ENCODE peak calls at places on chromosome 17, in seven cellular contexts. K is stimulated activated CD4-positive, alpha-beta T cell treated with anti-CD3 and anti-CD28 coated beads, TNF-alpha, amount 100 ng/mL, for 48 hours; L is CD8-positive, alpha-beta memory T cell; N is dorsolateral prefrontal cortex; Q is T-helper 9 cell; R is NB4; S is GM04504. G is an unnamed sample.

GRCh38 chr17:44075598-44076293 is 5.2 kb downstream of the G6PC3 start:
- DNase-seq in K (no peak), L (no peak), N (no peak), Q (no peak), R (no peak), S (no peak), G (peak; percentile 44)

GRCh38 chr17:34312080-34312479 is 7.2 kb upstream of the CCL8 start:
- DNase-seq in K (no peak), L (no peak), N (no peak), Q (no peak), R (no peak), S (no peak), G (no peak)

GRCh38 chr17:50853015-50853615 is 13.0 kb downstream of the TOB1 start:
- DNase-seq in K (no peak), L (no peak), N (no peak), Q (no peak), R (no peak), S (no peak), G (no peak)

GRCh38 chr17:61362396-61362795 is 37.2 kb upstream of the TBX2 start:
- DNase-seq in K (no peak), L (no peak), N (no peak), Q (no peak), R (no peak), S (no peak), G (no peak)

GRCh38 chr17:33404070-33404770 is 111.1 kb upstream of the ASIC2 start:
- DNase-seq in K (no peak), L (no peak), N (no peak), Q (no peak), R (no peak), S (no peak), G (no peak)

GRCh38 chr17:7393613-7394451 is 493 bp downstream of the PLSCR3 start:
- DNase-seq in K (no peak), L (peak; percentile 75), N (no peak), Q (peak; percentile 68), R (no peak), S (no peak), G (no peak)

GRCh38 chr17:42111901-42112551 is 488 bp downstream of the DHX58 start:
- DNase-seq in K (no peak), L (no peak), N (peak; percentile 62), Q (no peak), R (no peak), S (peak; percentile 38), G (no peak)

GRCh38 chr17:54976316-54976715 is 7.8 kb downstream of the STXBP4 start:
- DNase-seq in K (no peak), L (no peak), N (no peak), Q (no peak), R (no peak), S (no peak), G (no peak)

GRCh38 chr17:65055280-65055707 is 1.2 kb downstream of the GNA13 start:
- DNase-seq in K (no peak), L (no peak), N (no peak), Q (no peak), R (no peak), S (no peak), G (no peak)

GRCh38 chr17:42804918-42805367 is 6.3 kb downstream of the CNTD1 start:
- DNase-seq in K (no peak), L (no peak), N (no peak), Q (no peak), R (no peak), S (no peak), G (no peak)

GRCh38 chr17:82603981-82604448 is 44.2 kb downstream of the WDR45B start:
- DNase-seq in K (no peak), L (no peak), N (no peak), Q (no peak), R (peak; percentile 33), S (no peak), G (peak; percentile 41)

GRCh38 chr17:48727415-48728175 is 955 bp downstream of the HOXB13 start:
- DNase-seq in K (no peak), L (no peak), N (no peak), Q (no peak), R (no peak), S (no peak), G (no peak)

GRCh38 chr17:18038149-18038850 is 668 bp downstream of the ATPAF2 start:
- DNase-seq in K (no peak), L (no peak), N (no peak), Q (no peak), R (peak; percentile 83), S (no peak), G (no peak)

GRCh38 chr17:37671813-37672544 is 28.7 kb upstream of the DDX52 start:
- DNase-seq in K (no peak), L (no peak), N (no peak), Q (no peak), R (no peak), S (peak; percentile 79), G (no peak)

GRCh38 chr17:18314059-18314730 is 599 bp downstream of the TOP3A start:
- DNase-seq in K (no peak), L (no peak), N (peak; percentile 41), Q (no peak), R (peak; percentile 33), S (no peak), G (no peak)

GRCh38 chr17:57530026-57530425 is 215.1 kb downstream of the CCDC182 start:
- DNase-seq in K (no peak), L (no peak), N (no peak), Q (no peak), R (no peak), S (no peak), G (no peak)

GRCh38 chr17:48153711-48154642 is 46.4 kb downstream of the SNX11 start:
- DNase-seq in K (no peak), L (no peak), N (no peak), Q (no peak), R (peak; percentile 55), S (no peak), G (no peak)

GRCh38 chr17:27540300-27541105 is 84.3 kb downstream of the KSR1 start:
- DNase-seq in K (no peak), L (no peak), N (peak; percentile 65), Q (no peak), R (peak; percentile 80), S (peak; percentile 91), G (peak; percentile 51)

GRCh38 chr17:55435408-55435807 is 13.8 kb upstream of the MMD start:
- DNase-seq in K (no peak), L (no peak), N (no peak), Q (no peak), R (no peak), S (no peak), G (no peak)

GRCh38 chr17:40109471-40109824 is 9.1 kb upstream of the NR1D1 start:
- DNase-seq in K (no peak), L (no peak), N (no peak), Q (no peak), R (peak; percentile 50), S (no peak), G (no peak)

GRCh38 chr17:27530791-27531391 is 74.6 kb downstream of the KSR1 start:
- DNase-seq in K (no peak), L (no peak), N (no peak), Q (no peak), R (peak; percentile 96), S (no peak), G (no peak)

G was measured in posterior cingulate gyrus.